ENCODE peak calls at places on chromosomes 13 and 19, in eight cellular contexts. O, P, Z, B, R, I, T and H are unnamed samples.

GRCh38 chr13:111474136-111475002 is 153.9 kb downstream of the TEX29 start:
- DNase-seq in O (peak; percentile 57), T (peak; percentile 57), R (peak; percentile 48), Z (no peak), I (no peak), B (peak; percentile 68), P (peak; percentile 31), H (no peak)

GRCh38 chr13:97627566-97627965 is 193.6 kb downstream of the RAP2A start:
- DNase-seq in R (peak; percentile 96), I (peak; percentile 30), O (peak; percentile 98), T (peak; percentile 10), B (peak; percentile 69), Z (no peak), P (peak; percentile 15), H (no peak)

GRCh38 chr19:29683009-29683408 is 17.7 kb downstream of the PLEKHF1 start:
- DNase-seq in O (no peak), B (no peak), I (no peak), Z (no peak), R (no peak), P (no peak), T (no peak), H (no peak)

GRCh38 chr19:50838239-50838638 is 4.9 kb upstream of the KLK15 start:
- DNase-seq in Z (no peak), R (no peak), B (peak; percentile 67), I (no peak), T (peak; percentile 51), O (no peak), P (no peak), H (no peak)

GRCh38 chr13:58960909-58961308 is 1202.8 kb downstream of the DIAPH3 start:
- DNase-seq in B (no peak), O (peak; percentile 63), P (no peak), I (no peak), T (no peak), R (no peak), Z (no peak), H (no peak)

GRCh38 chr13:112713517-112714253 is 23.8 kb downstream of the ATP11A start:
- DNase-seq in P (no peak), R (no peak), I (no peak), T (no peak), Z (no peak), B (no peak), O (no peak), H (no peak)

GRCh38 chr19:49712397-49712859 is 21.5 kb downstream of the CPT1C start:
- DNase-seq in O (peak; percentile 61), T (peak; percentile 96), I (peak; percentile 65), P (peak; percentile 35), Z (no peak), B (peak; percentile 95), R (no peak), H (no peak)

GRCh38 chr13:102556806-102557205 is 40.0 kb upstream of the TPP2 start:
- DNase-seq in P (no peak), Z (no peak), T (no peak), I (no peak), O (peak; percentile 7), B (no peak), R (no peak), H (no peak)

GRCh38 chr13:26502826-26503225 is 54.7 kb upstream of the WASF3 start:
- DNase-seq in Z (no peak), O (peak; percentile 68), T (no peak), B (peak; percentile 65), I (no peak), R (peak; percentile 54), P (no peak), H (no peak)

GRCh38 chr19:29503785-29504184 is 22.0 kb upstream of the VSTM2B start:
- DNase-seq in B (no peak), Z (no peak), I (no peak), R (no peak), O (no peak), P (no peak), T (no peak), H (no peak)

GRCh38 chr19:4707956-4708650 is 15.5 kb downstream of the DPP9 start:
- DNase-seq in O (peak; percentile 63), I (no peak), R (peak; percentile 72), T (no peak), P (peak; percentile 44), B (no peak), Z (no peak), H (no peak)

GRCh38 chr19:1767464-1767933 is 14.2 kb downstream of the ONECUT3 start:
- DNase-seq in Z (peak; percentile 33), O (no peak), I (peak; percentile 47), R (peak; percentile 56), P (peak; percentile 54), T (peak; percentile 94), B (peak; percentile 89), H (no peak)

GRCh38 chr19:10766681-10767201 is 48.9 kb downstream of the DNM2 start:
- DNase-seq in I (no peak), P (peak; percentile 75), T (no peak), B (no peak), Z (no peak), R (peak; percentile 88), O (peak; percentile 56), H (no peak)

GRCh38 chr19:9362905-9363304 is at the start of gene ZNF177:
- DNase-seq in T (peak; percentile 28), Z (no peak), O (peak; percentile 22), R (no peak), B (no peak), P (no peak), I (no peak), H (peak; percentile 54)

GRCh38 chr13:34161829-34162544 is 344.0 kb downstream of the RFC3 start:
- DNase-seq in Z (no peak), P (no peak), O (peak; percentile 86), I (no peak), B (peak; percentile 56), T (no peak), R (no peak), H (no peak)

DNA sequence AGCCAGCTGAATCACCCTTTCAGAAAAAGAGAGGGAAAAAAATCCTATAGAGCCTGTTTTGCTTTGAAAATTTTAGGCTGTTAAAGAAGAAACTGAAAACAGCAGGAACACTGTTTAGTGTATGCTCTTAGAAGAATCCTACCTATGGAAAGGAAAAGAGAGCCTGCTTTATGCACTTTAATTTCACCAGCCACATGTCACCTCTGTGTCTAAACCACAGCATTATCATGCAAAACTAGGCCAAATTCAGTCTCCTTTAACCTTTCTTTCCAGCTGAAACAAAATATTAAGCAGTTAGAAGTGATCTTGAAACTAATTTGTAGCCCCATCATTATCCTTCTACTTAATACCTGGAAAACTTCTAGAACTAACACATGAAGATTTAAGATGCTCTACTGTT is 97.2 kb upstream of the MAB21L1 start:
- DNase-seq in P (no peak), O (no peak), I (no peak), T (no peak), R (no peak), B (no peak), Z (no peak), H (no peak)
- H3K4me3 ChIP-seq in P (no peak overlapping the region), O (no peak overlapping the region), I (no peak overlapping the region), T (no peak overlapping the region), R (no peak overlapping the region), B (no peak overlapping the region), Z (no peak overlapping the region), H (no peak overlapping the region)

GRCh38 chr19:54739587-54740497 is 1.5 kb downstream of the KIR2DL3 start:
- DNase-seq in P (no peak), Z (no peak), T (no peak), I (no peak), O (no peak), B (no peak), R (no peak), H (no peak)
- H3K4me1 ChIP-seq in P (no peaks in the 10 kb centered on the region), Z (no peaks in the 10 kb centered on the region), T (no peaks in the 10 kb centered on the region), I (no peaks in the 10 kb centered on the region), O (no peaks in the 10 kb centered on the region), B (no peaks in the 10 kb centered on the region), R (no peaks in the 10 kb centered on the region), H (no peaks in the 10 kb centered on the region)

GRCh38 chr13:22927008-22927393 is 253.8 kb upstream of the SGCG start:
- DNase-seq in O (no peak), I (no peak), Z (no peak), T (no peak), R (no peak), P (no peak), B (no peak), H (no peak)
- H3K4me3 ChIP-seq in O (no peak overlapping the region), I (peak overlapping the region; percentile 38), Z (no peak overlapping the region), T (peak overlapping the region; percentile 37), R (no peak overlapping the region), P (no peak overlapping the region), B (no peak overlapping the region), H (no peak overlapping the region)

GRCh38 chr19:16544468-16545231 is 2.4 kb upstream of the CHERP start:
- DNase-seq in Z (no peak), P (no peak), B (no peak), R (no peak), T (no peak), I (no peak), O (no peak), H (no peak)
- H3K4me1 ChIP-seq in Z (peaks cover 35% of the 10 kb centered on the region), P (peaks cover 24% of the 10 kb centered on the region), B (no peaks in the 10 kb centered on the region), R (peaks cover 12% of the 10 kb centered on the region), T (peaks cover 8% of the 10 kb centered on the region), I (peaks cover 20% of the 10 kb centered on the region), O (peaks cover 6% of the 10 kb centered on the region), H (peaks cover 10% of the 10 kb centered on the region)

GRCh38 chr19:18438331-18439024 is 545 bp upstream of the ISYNA1 start:
- DNase-seq in Z (no peak), B (peak; percentile 92), R (peak; percentile 87), I (no peak), T (peak; percentile 84), P (peak; percentile 63), O (no peak), H (no peak)
- H3K4me3 ChIP-seq in Z (no peak overlapping the region), B (peak overlapping the region; percentile 53), R (no peak overlapping the region), I (peak overlapping the region; percentile 48), T (peak overlapping the region; percentile 77), P (peak overlapping the region; percentile 33), O (no peak overlapping the region), H (peak overlapping the region; percentile 45)

GRCh38 chr13:40568672-40569350 is 97.6 kb downstream of the FOXO1 start:
- DNase-seq in I (no peak), Z (no peak), P (no peak), B (no peak), R (no peak), O (no peak), T (no peak), H (no peak)
- H3K4me1 ChIP-seq in I (no peaks in the 10 kb centered on the region), Z (peaks cover 70% of the 10 kb centered on the region), P (peaks cover 4% of the 10 kb centered on the region), B (peaks cover 12% of the 10 kb centered on the region), R (peaks cover 28% of the 10 kb centered on the region), O (no peaks in the 10 kb centered on the region), T (no peaks in the 10 kb centered on the region), H (no peaks in the 10 kb centered on the region)